ENCODE peak calls at places on chromosomes 4 and X, in six cellular contexts. One of them, this sample, is unnamed.

GRCh38 chr4:153465583-153465921 is 608 bp upstream of the TMEM131L start:
- DNase-seq in HFF-Myc: peak; percentile 58
- DNase-seq in NT2/D1: no peak
- DNase-seq in tibial artery: peak; percentile 61
- DNase-seq in breast epithelium: peak; percentile 45
- DNase-seq in MM.1S: peak; percentile 27
- DNase-seq in this sample: peak; percentile 72

GRCh38 chr4:76074468-76074867 is at the start of gene ART3:
- DNase-seq in HFF-Myc: no peak
- DNase-seq in NT2/D1: no peak
- DNase-seq in tibial artery: no peak
- DNase-seq in breast epithelium: no peak
- DNase-seq in MM.1S: no peak
- DNase-seq in this sample: no peak

GRCh38 chr4:38050560-38051350 is 90.6 kb downstream of the PTTG2 start:
- DNase-seq in HFF-Myc: no peak
- DNase-seq in NT2/D1: no peak
- DNase-seq in tibial artery: no peak
- DNase-seq in breast epithelium: no peak
- DNase-seq in MM.1S: no peak
- DNase-seq in this sample: no peak

GRCh38 chr4:183760326-183760725 is 101.2 kb downstream of the TRAPPC11 start:
- DNase-seq in HFF-Myc: no peak
- DNase-seq in NT2/D1: no peak
- DNase-seq in tibial artery: no peak
- DNase-seq in breast epithelium: no peak
- DNase-seq in MM.1S: no peak
- DNase-seq in this sample: no peak

GRCh38 chr4:5839751-5840674 is 52.9 kb downstream of the CRMP1 start:
- DNase-seq in HFF-Myc: no peak
- DNase-seq in NT2/D1: no peak
- DNase-seq in tibial artery: no peak
- DNase-seq in breast epithelium: no peak
- DNase-seq in MM.1S: no peak
- DNase-seq in this sample: no peak

GRCh38 chr4:177802665-177803064 is 360.4 kb upstream of the AGA start:
- DNase-seq in HFF-Myc: no peak
- DNase-seq in NT2/D1: no peak
- DNase-seq in tibial artery: no peak
- DNase-seq in breast epithelium: no peak
- DNase-seq in MM.1S: no peak
- DNase-seq in this sample: no peak

GRCh38 chrX:151081016-151081415 is 95.4 kb upstream of the GPR50 start:
- DNase-seq in HFF-Myc: no peak
- DNase-seq in NT2/D1: no peak
- DNase-seq in tibial artery: no peak
- DNase-seq in breast epithelium: no peak
- DNase-seq in MM.1S: no peak
- DNase-seq in this sample: no peak

GRCh38 chr4:86918539-86919072 is 16.2 kb upstream of the AFF1 start:
- DNase-seq in HFF-Myc: no peak
- DNase-seq in NT2/D1: no peak
- DNase-seq in tibial artery: no peak
- DNase-seq in breast epithelium: no peak
- DNase-seq in MM.1S: no peak
- DNase-seq in this sample: no peak

GRCh38 chr4:187602339-187603092 is 393.1 kb upstream of the ZFP42 start:
- DNase-seq in HFF-Myc: no peak
- DNase-seq in NT2/D1: no peak
- DNase-seq in tibial artery: no peak
- DNase-seq in breast epithelium: no peak
- DNase-seq in MM.1S: no peak
- DNase-seq in this sample: no peak

GRCh38 chr4:101701551-101701950 is 89.0 kb upstream of the BANK1 start:
- DNase-seq in HFF-Myc: no peak
- DNase-seq in NT2/D1: no peak
- DNase-seq in tibial artery: no peak
- DNase-seq in breast epithelium: no peak
- DNase-seq in MM.1S: no peak
- DNase-seq in this sample: no peak

GRCh38 chrX:74119016-74119910 is 184.7 kb upstream of the ZCCHC13 start:
- DNase-seq in HFF-Myc: peak; percentile 21
- DNase-seq in NT2/D1: no peak
- DNase-seq in tibial artery: no peak
- DNase-seq in breast epithelium: no peak
- DNase-seq in MM.1S: no peak
- DNase-seq in this sample: peak; percentile 86

GRCh38 chrX:103248553-103248952 is 6.4 kb downstream of the TCEAL8 start:
- DNase-seq in HFF-Myc: no peak
- DNase-seq in NT2/D1: no peak
- DNase-seq in tibial artery: no peak
- DNase-seq in breast epithelium: no peak
- DNase-seq in MM.1S: no peak
- DNase-seq in this sample: peak; percentile 27

GRCh38 chr4:4719446-4719845 is 140.0 kb upstream of the MSX1 start:
- DNase-seq in HFF-Myc: no peak
- DNase-seq in NT2/D1: no peak
- DNase-seq in tibial artery: no peak
- DNase-seq in breast epithelium: no peak
- DNase-seq in MM.1S: no peak
- DNase-seq in this sample: no peak

GRCh38 chrX:7996414-7996813 is 69.2 kb upstream of the PNPLA4 start:
- DNase-seq in HFF-Myc: no peak
- DNase-seq in NT2/D1: peak; percentile 8
- DNase-seq in tibial artery: no peak
- DNase-seq in breast epithelium: no peak
- DNase-seq in MM.1S: peak; percentile 28
- DNase-seq in this sample: peak; percentile 50

GRCh38 chr4:124941267-124941666 is 228.7 kb upstream of the ANKRD50 start:
- DNase-seq in HFF-Myc: no peak
- DNase-seq in NT2/D1: no peak
- DNase-seq in tibial artery: no peak
- DNase-seq in breast epithelium: no peak
- DNase-seq in MM.1S: no peak
- DNase-seq in this sample: no peak

GRCh38 chr4:108355523-108356208 is 186.9 kb upstream of the LEF1 start:
- DNase-seq in HFF-Myc: no peak
- DNase-seq in NT2/D1: no peak
- DNase-seq in tibial artery: no peak
- DNase-seq in breast epithelium: no peak
- DNase-seq in MM.1S: peak; percentile 85
- DNase-seq in this sample: no peak

GRCh38 chrX:70360366-70360765 is 62.7 kb upstream of the GDPD2 start:
- DNase-seq in HFF-Myc: no peak
- DNase-seq in NT2/D1: no peak
- DNase-seq in tibial artery: no peak
- DNase-seq in breast epithelium: no peak
- DNase-seq in MM.1S: no peak
- DNase-seq in this sample: no peak

GRCh38 chr4:6526171-6526570 is 48.8 kb upstream of the MAN2B2 start:
- DNase-seq in HFF-Myc: no peak
- DNase-seq in NT2/D1: no peak
- DNase-seq in tibial artery: no peak
- DNase-seq in breast epithelium: no peak
- DNase-seq in MM.1S: no peak
- DNase-seq in this sample: no peak

GRCh38 chr4:81214518-81215218 is 354 bp downstream of the PRKG2 start:
- DNase-seq in HFF-Myc: no peak
- DNase-seq in NT2/D1: no peak
- DNase-seq in tibial artery: no peak
- DNase-seq in breast epithelium: no peak
- DNase-seq in MM.1S: no peak
- DNase-seq in this sample: no peak

GRCh38 chr4:89197920-89198319 is 86.6 kb downstream of the TIGD2 start:
- DNase-seq in HFF-Myc: no peak
- DNase-seq in NT2/D1: no peak
- DNase-seq in tibial artery: no peak
- DNase-seq in breast epithelium: no peak
- DNase-seq in MM.1S: no peak
- DNase-seq in this sample: no peak

GRCh38 chr4:172819353-172819752 is 349.3 kb upstream of the GALNT7 start:
- DNase-seq in HFF-Myc: no peak
- DNase-seq in NT2/D1: no peak
- DNase-seq in tibial artery: no peak
- DNase-seq in breast epithelium: no peak
- DNase-seq in MM.1S: peak; percentile 36
- DNase-seq in this sample: peak; percentile 2

GRCh38 chrX:153775293-153775595 is 5.6 kb upstream of the SRPK3 start:
- DNase-seq in HFF-Myc: no peak
- DNase-seq in NT2/D1: no peak
- DNase-seq in tibial artery: no peak
- DNase-seq in breast epithelium: no peak
- DNase-seq in MM.1S: no peak
- DNase-seq in this sample: no peak

GRCh38 chrX:68936186-68936585 is 107.4 kb downstream of the EFNB1 start:
- DNase-seq in HFF-Myc: no peak
- DNase-seq in NT2/D1: no peak
- DNase-seq in tibial artery: no peak
- DNase-seq in breast epithelium: no peak
- DNase-seq in MM.1S: no peak
- DNase-seq in this sample: no peak

GRCh38 chr4:8908206-8908893 is 36.7 kb upstream of the HMX1 start:
- DNase-seq in HFF-Myc: no peak
- DNase-seq in NT2/D1: no peak
- DNase-seq in tibial artery: peak; percentile 14
- DNase-seq in breast epithelium: no peak
- DNase-seq in MM.1S: no peak
- DNase-seq in this sample: no peak

GRCh38 chrX:91414710-91415109 is 19.9 kb upstream of the PABPC5 start:
- DNase-seq in HFF-Myc: no peak
- DNase-seq in NT2/D1: no peak
- DNase-seq in tibial artery: no peak
- DNase-seq in breast epithelium: no peak
- DNase-seq in MM.1S: no peak
- DNase-seq in this sample: peak; percentile 10

GRCh38 chr4:26317766-26318165 is 3.0 kb upstream of the RBPJ start:
- DNase-seq in HFF-Myc: no peak
- DNase-seq in NT2/D1: no peak
- DNase-seq in tibial artery: no peak
- DNase-seq in breast epithelium: no peak
- DNase-seq in MM.1S: no peak
- DNase-seq in this sample: no peak

GRCh38 chr4:100348472-100348871 is 158.2 kb upstream of the DDIT4L start:
- DNase-seq in HFF-Myc: peak; percentile 29
- DNase-seq in NT2/D1: no peak
- DNase-seq in tibial artery: no peak
- DNase-seq in breast epithelium: no peak
- DNase-seq in MM.1S: no peak
- DNase-seq in this sample: peak; percentile 34

GRCh38 chr4:3741217-3742011 is 24.8 kb upstream of the ADRA2C start:
- DNase-seq in HFF-Myc: no peak
- DNase-seq in NT2/D1: no peak
- DNase-seq in tibial artery: no peak
- DNase-seq in breast epithelium: no peak
- DNase-seq in MM.1S: no peak
- DNase-seq in this sample: no peak

GRCh38 chrX:124358796-124359386 is 12.5 kb downstream of the SH2D1A start:
- DNase-seq in HFF-Myc: no peak
- DNase-seq in NT2/D1: no peak
- DNase-seq in tibial artery: no peak
- DNase-seq in breast epithelium: no peak
- DNase-seq in MM.1S: no peak
- DNase-seq in this sample: no peak

GRCh38 chrX:124349054-124349453 is 2.7 kb downstream of the SH2D1A start:
- DNase-seq in HFF-Myc: no peak
- DNase-seq in NT2/D1: no peak
- DNase-seq in tibial artery: no peak
- DNase-seq in breast epithelium: no peak
- DNase-seq in MM.1S: no peak
- DNase-seq in this sample: no peak

DNA sequence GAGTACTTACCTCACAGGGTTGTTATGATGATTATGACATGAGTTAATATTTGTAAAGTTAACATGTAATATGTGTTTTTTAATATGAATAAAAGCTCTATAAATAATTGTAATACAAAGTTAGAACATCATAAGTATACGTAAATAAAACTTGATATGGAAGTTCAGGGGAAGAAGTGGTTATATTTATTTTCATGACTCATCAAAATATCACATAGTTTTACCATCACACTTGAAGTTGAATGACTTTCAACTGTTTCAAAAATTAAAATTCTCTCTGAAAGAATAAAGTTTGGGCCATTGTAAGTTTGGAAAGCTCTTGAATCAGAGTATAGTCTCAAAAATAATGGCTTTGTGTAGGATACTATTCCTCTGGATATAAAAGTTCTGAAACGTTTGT is 8.3 kb downstream of the SH2D1A start:
- DNase-seq in HFF-Myc: no peak
- DNase-seq in NT2/D1: no peak
- DNase-seq in tibial artery: no peak
- DNase-seq in breast epithelium: no peak
- DNase-seq in MM.1S: no peak
- DNase-seq in this sample: no peak
- H3K4me3 ChIP-seq in HFF-Myc: no peak overlapping the region
- H3K4me3 ChIP-seq in NT2/D1: no peak overlapping the region
- H3K4me3 ChIP-seq in tibial artery: no peak overlapping the region
- H3K4me3 ChIP-seq in breast epithelium: no peak overlapping the region
- H3K4me3 ChIP-seq in MM.1S: no peak overlapping the region
- H3K4me3 ChIP-seq in this sample: no peak overlapping the region

GRCh38 chr4:140116442-140117104 is 37.4 kb downstream of the MAML3 start:
- DNase-seq in HFF-Myc: peak; percentile 58
- DNase-seq in NT2/D1: no peak
- DNase-seq in tibial artery: no peak
- DNase-seq in breast epithelium: no peak
- DNase-seq in MM.1S: no peak
- DNase-seq in this sample: peak; percentile 80
- H3K4me3 ChIP-seq in HFF-Myc: no peak overlapping the region
- H3K4me3 ChIP-seq in NT2/D1: no peak overlapping the region
- H3K4me3 ChIP-seq in tibial artery: no peak overlapping the region
- H3K4me3 ChIP-seq in breast epithelium: no peak overlapping the region
- H3K4me3 ChIP-seq in MM.1S: no peak overlapping the region
- H3K4me3 ChIP-seq in this sample: peak overlapping the region; percentile 12

GRCh38 chr4:94507708-94508107 is 56.0 kb downstream of the PDLIM5 start:
- DNase-seq in HFF-Myc: no peak
- DNase-seq in NT2/D1: no peak
- DNase-seq in tibial artery: peak; percentile 82
- DNase-seq in breast epithelium: no peak
- DNase-seq in MM.1S: no peak
- DNase-seq in this sample: peak; percentile 17
- H3K4me3 ChIP-seq in HFF-Myc: no peak overlapping the region
- H3K4me3 ChIP-seq in NT2/D1: no peak overlapping the region
- H3K4me3 ChIP-seq in tibial artery: no peak overlapping the region
- H3K4me3 ChIP-seq in breast epithelium: no peak overlapping the region
- H3K4me3 ChIP-seq in MM.1S: no peak overlapping the region
- H3K4me3 ChIP-seq in this sample: no peak overlapping the region

GRCh38 chr4:55547461-55547770 is 707 bp upstream of the CLOCK start:
- DNase-seq in HFF-Myc: no peak
- DNase-seq in NT2/D1: no peak
- DNase-seq in tibial artery: no peak
- DNase-seq in breast epithelium: no peak
- DNase-seq in MM.1S: no peak
- DNase-seq in this sample: no peak
- H3K4me3 ChIP-seq in HFF-Myc: peak overlapping the region; percentile 75
- H3K4me3 ChIP-seq in NT2/D1: peak overlapping the region; percentile 59
- H3K4me3 ChIP-seq in tibial artery: peak overlapping the region; percentile 98
- H3K4me3 ChIP-seq in breast epithelium: peak overlapping the region; percentile 96
- H3K4me3 ChIP-seq in MM.1S: peak overlapping the region; percentile 74
- H3K4me3 ChIP-seq in this sample: peak overlapping the region; percentile 90

This sample was measured in NB4.